ENCODE peak calls at places on chromosomes 6 and 20, in seven cellular contexts. D is H1, T is HCT116, X is K562, J is HepG2, K is SK-N-SH, C is GM12878. Z is an unnamed sample.

GRCh38 chr6:2959909-2960719 is 11.3 kb downstream of the SERPINB6 start:
- DNase-seq in D (no peak), T (no peak), X (no peak), J (no peak), K (no peak), C (no peak), Z (no peak)

GRCh38 chr6:40369891-40370290 is 217.3 kb downstream of the LRFN2 start:
- DNase-seq in D (no peak), T (no peak), X (no peak), J (no peak), K (no peak), C (no peak), Z (no peak)

GRCh38 chr6:56335733-56336132 is 88.4 kb upstream of the COL21A1 start:
- DNase-seq in D (no peak), T (peak), X (no peak), J (no peak), K (no peak), C (no peak), Z (no peak)

GRCh38 chr6:26187292-26187691 is 100.1 kb downstream of the HFE start:
- DNase-seq in D (no peak), T (no peak), X (no peak), J (no peak), K (no peak), C (no peak), Z (no peak)

GRCh38 chr20:61184194-61184593 is 67.9 kb upstream of the CDH4 start:
- DNase-seq in D (no peak), T (no peak), X (no peak), J (no peak), K (no peak), C (no peak), Z (no peak)

GRCh38 chr6:141675957-141676356 is 456.8 kb upstream of the GJE1 start:
- DNase-seq in D (no peak), T (peak), X (no peak), J (no peak), K (no peak), C (no peak), Z (no peak)

GRCh38 chr20:59566631-59567524 is 37.5 kb upstream of the PHACTR3 start:
- DNase-seq in D (no peak), T (no peak), X (no peak), J (no peak), K (no peak), C (no peak), Z (no peak)

GRCh38 chr20:40536866-40537265 is 152.2 kb downstream of the MAFB start:
- DNase-seq in D (no peak), T (no peak), X (no peak), J (no peak), K (no peak), C (no peak), Z (no peak)

GRCh38 chr20:34472246-34472925 is 43.8 kb upstream of the DYNLRB1 start:
- DNase-seq in D (no peak), T (peak), X (peak), J (no peak), K (no peak), C (no peak), Z (no peak)

GRCh38 chr6:29723666-29724588 is 693 bp downstream of the HLA-F start:
- DNase-seq in D (no peak), T (no peak), X (no peak), J (no peak), K (peak), C (no peak), Z (peak)

GRCh38 chr6:31037692-31038091 is 27.4 kb downstream of the MUC22 start:
- DNase-seq in D (no peak), T (no peak), X (no peak), J (no peak), K (no peak), C (no peak), Z (no peak)

GRCh38 chr6:44676826-44677433 is 289.4 kb downstream of the CDC5L start:
- DNase-seq in D (no peak), T (no peak), X (no peak), J (no peak), K (no peak), C (no peak), Z (no peak)

GRCh38 chr6:121435444-121436069 is at the start of gene GJA1:
- DNase-seq in D (peak), T (no peak), X (no peak), J (no peak), K (peak), C (no peak), Z (no peak)

GRCh38 chr6:157276134-157276532 is 47.2 kb downstream of the TMEM242 start:
- DNase-seq in D (no peak), T (no peak), X (no peak), J (peak), K (no peak), C (no peak), Z (no peak)

GRCh38 chr6:22057962-22058361 is 238.9 kb downstream of the PRL start:
- DNase-seq in D (no peak), T (no peak), X (no peak), J (no peak), K (no peak), C (no peak), Z (no peak)

GRCh38 chr20:24998631-24999445 is 6.3 kb upstream of the APMAP start:
- DNase-seq in D (no peak), T (no peak), X (no peak), J (no peak), K (no peak), C (no peak), Z (no peak)

GRCh38 chr20:62622877-62623487 is 19.3 kb upstream of the SLCO4A1 start:
- DNase-seq in D (no peak), T (no peak), X (no peak), J (no peak), K (no peak), C (no peak), Z (no peak)

GRCh38 chr6:136677344-136677743 is 114.9 kb downstream of the MAP3K5 start:
- DNase-seq in D (no peak), T (no peak), X (no peak), J (no peak), K (no peak), C (no peak), Z (no peak)

GRCh38 chr6:124961784-124962611 is at the start of gene RNF217:
- DNase-seq in D (no peak), T (no peak), X (peak), J (no peak), K (peak), C (no peak), Z (peak)

GRCh38 chr20:16922834-16923233 is 174.7 kb downstream of the OTOR start:
- DNase-seq in D (no peak), T (no peak), X (no peak), J (no peak), K (no peak), C (no peak), Z (no peak)

GRCh38 chr20:45012682-45013302 is 46.5 kb downstream of the STK4 start:
- DNase-seq in D (no peak), T (no peak), X (no peak), J (no peak), K (no peak), C (no peak), Z (no peak)

GRCh38 chr6:119109654-119110325 is 31.3 kb upstream of the FAM184A start:
- DNase-seq in D (no peak), T (no peak), X (no peak), J (no peak), K (no peak), C (no peak), Z (no peak)

GRCh38 chr6:21594427-21595264 is 1.1 kb downstream of the SOX4 start:
- DNase-seq in D (no peak), T (no peak), X (no peak), J (peak), K (peak), C (no peak), Z (peak)

GRCh38 chr6:30555428-30556005 is 772 bp downstream of the GNL1 start:
- DNase-seq in D (no peak), T (no peak), X (peak), J (no peak), K (no peak), C (no peak), Z (no peak)

GRCh38 chr6:105207524-105208269 is 27.9 kb upstream of the POPDC3 start:
- DNase-seq in D (no peak), T (no peak), X (no peak), J (no peak), K (no peak), C (no peak), Z (no peak)

DNA sequence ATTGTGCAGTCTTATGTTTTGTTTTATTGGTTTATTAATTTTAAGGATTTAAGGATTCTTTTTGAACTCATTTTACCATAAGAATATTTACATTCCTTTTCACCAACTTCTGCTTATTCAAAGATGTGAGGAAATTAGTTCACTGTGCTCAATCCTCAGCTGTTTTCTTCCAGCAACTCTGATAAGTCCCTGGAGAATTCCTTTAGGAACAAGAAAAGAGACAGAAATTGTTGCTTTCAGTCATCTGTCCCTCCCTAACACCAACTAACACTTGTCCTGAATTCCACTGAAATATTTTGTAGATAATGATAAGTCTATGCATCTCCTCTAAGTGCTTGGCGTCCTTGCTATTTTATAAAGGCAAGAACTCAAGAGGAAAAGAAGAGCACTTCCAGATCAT is 334.8 kb upstream of the MARCKS start:
- DNase-seq in D (no peak), T (no peak), X (no peak), J (no peak), K (no peak), C (no peak), Z (no peak)
- TF ChIP-seq JUND in D (no peak), T (no peak), X (no peak), J (no peak), K (no peak), C (no peak), Z (no peak)

GRCh38 chr6:4870821-4871494 is 94.8 kb downstream of the CDYL start:
- DNase-seq in D (no peak), T (no peak), X (no peak), J (no peak), K (no peak), C (no peak), Z (no peak)
- TF ChIP-seq JUND in D (no peak), T (no peak), X (peak), J (no peak), K (no peak), C (no peak), Z (no peak)

GRCh38 chr6:27546522-27546921 is 73.6 kb upstream of the ZNF184 start:
- DNase-seq in D (no peak), T (no peak), X (no peak), J (no peak), K (no peak), C (no peak), Z (no peak)

GRCh38 chr6:27545271-27546046 is 72.6 kb upstream of the ZNF184 start:
- DNase-seq in D (peak), T (peak), X (peak), J (peak), K (no peak), C (peak), Z (no peak)

GRCh38 chr6:27550692-27551091 is 77.8 kb upstream of the ZNF184 start:
- DNase-seq in D (no peak), T (no peak), X (no peak), J (no peak), K (no peak), C (no peak), Z (no peak)

GRCh38 chr6:27544612-27545260 is 71.8 kb upstream of the ZNF184 start:
- DNase-seq in D (no peak), T (no peak), X (no peak), J (no peak), K (no peak), C (no peak), Z (no peak)

GRCh38 chr6:27547157-27548075 is 74.5 kb upstream of the ZNF184 start:
- DNase-seq in D (no peak), T (peak), X (peak), J (peak), K (peak), C (peak), Z (no peak)
- TF ChIP-seq JUND in D (no peak), T (no peak), X (peak), J (no peak), K (no peak), C (no peak), Z (no peak)

DNA sequence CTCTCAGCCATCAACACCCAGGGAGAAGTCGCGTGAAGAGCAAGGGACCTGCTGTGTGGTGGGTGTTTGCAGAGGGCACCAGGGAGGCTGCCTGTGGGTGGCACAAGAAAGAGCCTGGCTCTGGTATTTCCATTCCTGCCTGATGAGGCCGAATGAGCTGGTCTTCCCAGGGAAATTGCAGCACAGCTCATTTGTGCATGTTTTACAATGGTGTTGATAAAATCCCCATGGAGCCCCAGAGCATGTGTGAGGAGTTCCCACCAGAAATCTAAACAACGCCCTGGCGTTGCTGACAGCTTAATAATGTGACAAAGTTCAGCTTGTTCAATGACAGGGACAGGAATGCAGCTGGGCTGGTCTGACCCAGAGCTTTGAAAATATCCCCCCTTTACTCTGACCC is 135.5 kb downstream of the CLIC5 start:
- DNase-seq in D (no peak), T (no peak), X (no peak), J (peak), K (no peak), C (no peak), Z (peak)
- TF ChIP-seq JUND in D (no peak), T (no peak), X (no peak), J (no peak), K (no peak), C (no peak), Z (no peak)

GRCh38 chr20:48725589-48725991 is 102.2 kb downstream of the PREX1 start:
- DNase-seq in D (no peak), T (peak), X (peak), J (no peak), K (peak), C (no peak), Z (peak)
- TF ChIP-seq JUND in D (no peak), T (no peak), X (peak), J (no peak), K (no peak), C (no peak), Z (no peak)

GRCh38 chr20:38231786-38232130 is 28.8 kb downstream of the KIAA1755 start:
- DNase-seq in D (no peak), T (no peak), X (no peak), J (no peak), K (no peak), C (no peak), Z (no peak)
- TF ChIP-seq JUND in D (no peak), T (no peak), X (no peak), J (no peak), K (no peak), C (no peak), Z (no peak)

DNA sequence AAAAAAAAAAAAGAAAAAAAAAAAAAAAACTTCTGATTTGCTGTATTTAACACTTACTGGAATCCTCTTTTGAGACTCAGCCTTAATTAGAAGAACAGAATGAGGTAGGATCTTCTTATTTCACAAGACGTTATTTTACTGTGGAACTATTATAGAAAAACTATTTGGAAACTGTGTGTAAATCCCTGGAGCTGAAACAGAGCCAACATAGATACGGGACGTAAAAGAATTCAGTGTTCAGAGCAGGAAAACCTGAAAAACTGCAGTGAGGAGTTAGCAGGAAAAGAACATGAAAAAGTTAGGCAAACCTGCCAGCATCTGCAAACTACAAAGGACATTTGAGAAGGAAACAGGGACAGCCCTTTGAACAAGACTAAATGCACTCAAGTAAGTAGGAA is 3.4 kb upstream of the ZNF217 start:
- DNase-seq in D (no peak), T (no peak), X (no peak), J (peak), K (no peak), C (no peak), Z (peak)
- TF ChIP-seq JUND in D (no peak), T (no peak), X (no peak), J (no peak), K (no peak), C (no peak), Z (no peak)

GRCh38 chr6:159255434-159255951 is 86.3 kb downstream of the FNDC1 start:
- DNase-seq in D (no peak), T (no peak), X (no peak), J (no peak), K (no peak), C (no peak), Z (no peak)

GRCh38 chr6:159250633-159251032 is 81.4 kb downstream of the FNDC1 start:
- DNase-seq in D (no peak), T (no peak), X (no peak), J (no peak), K (no peak), C (no peak), Z (no peak)

GRCh38 chr6:159254186-159254585 is 85.0 kb downstream of the FNDC1 start:
- DNase-seq in D (no peak), T (no peak), X (no peak), J (no peak), K (no peak), C (no peak), Z (no peak)

GRCh38 chr6:159256128-159256527 is 86.9 kb downstream of the FNDC1 start:
- DNase-seq in D (no peak), T (no peak), X (no peak), J (no peak), K (no peak), C (no peak), Z (no peak)

GRCh38 chr6:159252955-159253508 is 83.8 kb downstream of the FNDC1 start:
- DNase-seq in D (peak), T (peak), X (peak), J (peak), K (peak), C (peak), Z (peak)
- TF ChIP-seq JUND in D (no peak), T (no peak), X (no peak), J (no peak), K (no peak), C (no peak), Z (no peak)

GRCh38 chr6:36718560-36718959 is 20.9 kb downstream of the RAB44 start:
- DNase-seq in D (no peak), T (no peak), X (no peak), J (no peak), K (no peak), C (no peak), Z (no peak)
- TF ChIP-seq JUND in D (no peak), T (no peak), X (no peak), J (no peak), K (no peak), C (no peak), Z (no peak)

Z was measured in T47D.